ENCODE peak calls at places on chromosomes 6 and 20, in ten cellular contexts. K is fibroblast of the conjunctiva, Z is AG04450, N is epithelial cell of esophagus, J is OCI-LY7, C is KBM-7, X is endothelial cell, W is AG09309, L is HEK293T, V is left cardiac atrium. T is an unnamed sample.

GRCh38 chr6:149031545-149032317 is 284.9 kb downstream of the UST start:
- DNase-seq in C (no peak), N (peak), X (no peak), V (no peak), K (peak), Z (peak), W (no peak), J (no peak), L (no peak), T (no peak)

GRCh38 chr6:37110455-37111155 is 59.3 kb upstream of the PIM1 start:
- DNase-seq in C (no peak), W (no peak), K (no peak), V (no peak), N (no peak), J (no peak), Z (no peak), X (no peak), L (no peak), T (no peak)

GRCh38 chr20:63172726-63173125 is 43.2 kb downstream of the YTHDF1 start:
- DNase-seq in W (no peak), J (peak), L (no peak), Z (no peak), C (peak), X (peak), V (no peak), N (no peak), K (no peak), T (no peak)

GRCh38 chr6:14857501-14857900 is 388.4 kb upstream of the JARID2 start:
- DNase-seq in C (peak), X (no peak), W (no peak), N (no peak), J (no peak), L (no peak), K (no peak), V (no peak), Z (no peak), T (no peak)

GRCh38 chr6:134169881-134170486 is 117.6 kb upstream of the SLC2A12 start:
- DNase-seq in N (no peak), J (no peak), L (no peak), K (no peak), W (no peak), C (no peak), X (no peak), Z (no peak), V (no peak), T (no peak)

GRCh38 chr6:137923866-137924616 is 57.0 kb downstream of the TNFAIP3 start:
- DNase-seq in X (no peak), V (no peak), L (no peak), N (peak), K (no peak), W (no peak), Z (no peak), J (no peak), C (no peak), T (no peak)

GRCh38 chr20:49989234-49990065 is 6.7 kb downstream of the SNAI1 start:
- DNase-seq in V (peak), N (no peak), J (no peak), X (peak), L (no peak), Z (peak), W (peak), C (peak), K (peak), T (peak)

GRCh38 chr6:7528565-7528964 is 12.9 kb upstream of the DSP start:
- DNase-seq in V (no peak), X (no peak), W (peak), Z (no peak), K (no peak), N (peak), J (no peak), L (no peak), C (no peak), T (no peak)

GRCh38 chr20:25285856-25286798 is 38.2 kb downstream of the PYGB start:
- DNase-seq in J (no peak), L (no peak), Z (no peak), K (no peak), W (no peak), X (no peak), C (no peak), N (no peak), V (peak), T (peak)

GRCh38 chr6:138965291-138965874 is 22.7 kb downstream of the REPS1 start:
- DNase-seq in N (no peak), C (no peak), L (no peak), J (no peak), X (no peak), W (no peak), K (no peak), V (no peak), Z (no peak), T (no peak)

GRCh38 chr6:132490024-132490423 is 22.9 kb downstream of the STX7 start:
- DNase-seq in W (no peak), L (no peak), C (peak), Z (no peak), K (no peak), V (peak), J (peak), X (no peak), N (no peak), T (peak)

GRCh38 chr6:21099338-21100314 is 493.9 kb upstream of the SOX4 start:
- DNase-seq in V (no peak), X (no peak), L (no peak), J (no peak), C (peak), W (no peak), K (no peak), Z (no peak), N (no peak), T (no peak)

GRCh38 chr20:31833931-31834521 is 11.4 kb downstream of the FOXS1 start:
- DNase-seq in X (no peak), L (no peak), V (no peak), Z (no peak), K (no peak), C (no peak), J (no peak), N (no peak), W (no peak), T (peak)

GRCh38 chr6:41503841-41504525 is 42.2 kb upstream of the FOXP4 start:
- DNase-seq in V (peak), K (no peak), C (no peak), L (peak), Z (no peak), X (peak), W (no peak), J (no peak), N (no peak), T (peak)

GRCh38 chr6:124984668-124985338 is 22.6 kb downstream of the RNF217 start:
- DNase-seq in X (no peak), C (no peak), N (no peak), Z (no peak), J (no peak), W (no peak), V (no peak), L (no peak), K (no peak), T (no peak)

GRCh38 chr6:84055646-84056045 is 22.1 kb downstream of the MRAP2 start:
- DNase-seq in V (no peak), C (no peak), X (no peak), N (no peak), K (no peak), L (no peak), W (no peak), Z (no peak), J (no peak), T (no peak)

GRCh38 chr6:30163090-30163917 is at the start of gene TRIM15:
- DNase-seq in W (no peak), Z (no peak), K (no peak), V (no peak), C (peak), J (no peak), N (peak), L (no peak), X (no peak), T (no peak)

GRCh38 chr20:49032455-49032854 is 13.7 kb upstream of the CSE1L start:
- DNase-seq in X (no peak), K (no peak), C (no peak), L (no peak), J (no peak), W (no peak), N (no peak), V (no peak), Z (no peak), T (no peak)

GRCh38 chr6:129276986-129277385 is 394.0 kb downstream of the LAMA2 start:
- DNase-seq in K (no peak), X (no peak), C (no peak), L (no peak), J (no peak), Z (no peak), V (no peak), W (no peak), N (no peak), T (no peak)